ENCODE peak calls at places on chromosomes 2 and 18, in eight cellular contexts. C, V, X, O, H, M, D and Q are unnamed samples.

GRCh38 chr18:30163573-30163972 is 879.0 kb downstream of the DSC3 start:
- DNase-seq in M (no peak), H (no peak), V (no peak), D (no peak), C (no peak), X (no peak), O (no peak), Q (no peak)

GRCh38 chr18:50518787-50519520 is 40.9 kb upstream of the MAPK4 start:
- DNase-seq in X (no peak), D (no peak), M (no peak), C (no peak), V (no peak), H (no peak), O (no peak), Q (no peak)

GRCh38 chr2:216696751-216697560 is 1.6 kb upstream of the IGFBP5 start:
- DNase-seq in X (no peak), D (peak), M (no peak), C (no peak), H (no peak), V (no peak), O (no peak), Q (no peak)

GRCh38 chr2:181891966-181892794 is 650 bp downstream of the ITPRID2 start:
- DNase-seq in X (peak), H (peak), O (peak), M (peak), C (peak), D (peak), V (peak), Q (peak)

GRCh38 chr2:239727182-239727775 is 297.9 kb downstream of the NDUFA10 start:
- DNase-seq in X (peak), O (no peak), D (no peak), M (no peak), H (no peak), C (no peak), V (no peak), Q (no peak)

GRCh38 chr18:50297621-50298442 is 10.3 kb upstream of the CXXC1 start:
- DNase-seq in H (no peak), V (no peak), X (peak), D (peak), M (peak), O (peak), C (peak), Q (peak)

GRCh38 chr2:57759822-57760300 is 286.7 kb upstream of the VRK2 start:
- DNase-seq in C (peak), O (peak), M (peak), X (peak), H (peak), D (peak), V (peak), Q (peak)

GRCh38 chr2:105515581-105516415 is 116.9 kb upstream of the FHL2 start:
- DNase-seq in V (no peak), C (no peak), D (peak), M (peak), O (no peak), H (no peak), X (no peak), Q (peak)

GRCh38 chr2:221203138-221203537 is 369.0 kb downstream of the EPHA4 start:
- DNase-seq in X (no peak), H (no peak), M (no peak), C (peak), D (no peak), V (no peak), O (no peak), Q (no peak)

GRCh38 chr2:127172306-127172705 is 47.8 kb downstream of the CYP27C1 start:
- DNase-seq in O (no peak), H (no peak), M (no peak), X (peak), D (no peak), C (no peak), V (no peak), Q (no peak)

GRCh38 chr2:225566798-225567197 is 167.3 kb downstream of the NYAP2 start:
- DNase-seq in H (no peak), V (no peak), O (no peak), X (no peak), D (no peak), M (no peak), C (no peak), Q (no peak)

GRCh38 chr2:176079851-176080539 is 3.8 kb downstream of the EVX2 start:
- DNase-seq in O (no peak), V (no peak), C (peak), M (no peak), X (peak), H (no peak), D (no peak), Q (no peak)

GRCh38 chr18:44897445-44898215 is 216.9 kb downstream of the SETBP1 start:
- DNase-seq in X (no peak), O (no peak), D (peak), V (no peak), H (no peak), M (no peak), C (no peak), Q (no peak)

GRCh38 chr2:174076040-174076439 is 110.9 kb upstream of the SP3 start:
- DNase-seq in H (no peak), M (no peak), X (no peak), C (no peak), O (no peak), V (no peak), D (no peak), Q (no peak)

GRCh38 chr18:9934274-9934673 is 20.5 kb downstream of the VAPA start:
- DNase-seq in H (no peak), O (no peak), M (no peak), D (no peak), X (no peak), V (no peak), C (no peak), Q (no peak)

GRCh38 chr2:120508581-120509041 is 162.7 kb downstream of the INHBB start:
- DNase-seq in D (no peak), C (no peak), V (no peak), H (no peak), O (no peak), X (no peak), M (no peak), Q (peak)

GRCh38 chr2:10773841-10774341 is 38.7 kb downstream of the PDIA6 start:
- DNase-seq in O (no peak), H (no peak), M (no peak), C (no peak), X (peak), V (no peak), D (no peak), Q (no peak)

GRCh38 chr2:213104903-213105202 is 46.6 kb downstream of the IKZF2 start:
- DNase-seq in H (no peak), D (no peak), O (no peak), C (no peak), M (no peak), X (no peak), V (no peak), Q (no peak)

GRCh38 chr18:1002653-1003178 is 98.0 kb downstream of the ADCYAP1 start:
- DNase-seq in D (no peak), O (no peak), X (no peak), M (no peak), C (no peak), V (no peak), H (no peak), Q (no peak)

GRCh38 chr2:60794271-60794863 is 38.3 kb downstream of the PAPOLG start:
- DNase-seq in C (no peak), X (no peak), O (no peak), H (no peak), M (no peak), D (no peak), V (no peak), Q (no peak)

GRCh38 chr2:219041252-219041651 is at the start of gene CFAP65:
- DNase-seq in D (no peak), H (no peak), V (no peak), M (no peak), X (peak), C (no peak), O (no peak), Q (peak)

GRCh38 chr2:45170976-45171514 is 161.8 kb upstream of the SIX2 start:
- DNase-seq in M (no peak), O (no peak), X (no peak), H (no peak), C (no peak), V (no peak), D (no peak), Q (no peak)

GRCh38 chr18:10400534-10400933 is 53.9 kb upstream of the APCDD1 start:
- DNase-seq in X (no peak), D (no peak), H (no peak), V (no peak), C (no peak), M (no peak), O (no peak), Q (no peak)

GRCh38 chr2:101349893-101350662 is 37.2 kb downstream of the CREG2 start:
- DNase-seq in V (no peak), D (no peak), M (no peak), X (no peak), C (no peak), H (no peak), O (no peak), Q (no peak)

GRCh38 chr2:209773377-209773776 is 1.7 kb downstream of the UNC80 start:
- DNase-seq in M (no peak), X (no peak), H (no peak), D (peak), O (no peak), V (no peak), C (no peak), Q (no peak)

GRCh38 chr2:751474-751873 is 74.3 kb upstream of the TMEM18 start:
- DNase-seq in H (no peak), V (no peak), C (no peak), O (no peak), D (no peak), M (no peak), X (no peak), Q (no peak)

GRCh38 chr2:164890533-164890932 is 48.9 kb upstream of the COBLL1 start:
- DNase-seq in V (no peak), D (no peak), H (no peak), X (no peak), C (no peak), M (no peak), O (no peak), Q (no peak)

GRCh38 chr18:79512461-79513380 is 117.0 kb downstream of the NFATC1 start:
- DNase-seq in X (peak), D (peak), H (no peak), O (no peak), V (no peak), M (no peak), C (no peak), Q (no peak)

GRCh38 chr18:629303-630150 is 27.9 kb upstream of the TYMS start:
- DNase-seq in O (no peak), V (no peak), H (no peak), M (no peak), D (no peak), X (no peak), C (no peak), Q (no peak)

GRCh38 chr2:176110975-176111663 is 4.0 kb downstream of the HOXD11 start:
- DNase-seq in X (no peak), H (no peak), V (no peak), M (peak), O (no peak), D (no peak), C (no peak), Q (no peak)

GRCh38 chr2:237178396-237178795 is 92.7 kb downstream of the COPS8 start:
- DNase-seq in O (no peak), X (no peak), H (no peak), M (no peak), V (no peak), C (no peak), D (no peak), Q (no peak)